ENCODE peak calls at places on chromosomes 4 and X, in eight cellular contexts. One of them, this sample, is unnamed.

GRCh38 chr4:55947912-55948725 is 626 bp upstream of the CEP135 start:
- DNase-seq in tibial nerve: no peak
- DNase-seq in H7: no peak
- DNase-seq in kidney epithelial cell: peak; percentile 65
- DNase-seq in neural progenitor cell: no peak
- DNase-seq in left ventricle myocardium inferior: no peak
- DNase-seq in MM.1S: peak; percentile 84
- DNase-seq in naive thymus-derived CD4-positive, alpha-beta T cell: peak; percentile 73
- DNase-seq in this sample: no peak

GRCh38 chr4:169210516-169211108 is 60.1 kb downstream of the SH3RF1 start:
- DNase-seq in H7: no peak
- DNase-seq in neural progenitor cell: no peak
- DNase-seq in left ventricle myocardium inferior: no peak
- DNase-seq in tibial nerve: no peak
- DNase-seq in naive thymus-derived CD4-positive, alpha-beta T cell: no peak
- DNase-seq in MM.1S: peak; percentile 21
- DNase-seq in kidney epithelial cell: no peak
- DNase-seq in this sample: no peak

GRCh38 chr4:185774815-185775684 is 36.9 kb downstream of the SORBS2 start:
- DNase-seq in kidney epithelial cell: no peak
- DNase-seq in left ventricle myocardium inferior: no peak
- DNase-seq in tibial nerve: no peak
- DNase-seq in MM.1S: no peak
- DNase-seq in naive thymus-derived CD4-positive, alpha-beta T cell: no peak
- DNase-seq in H7: no peak
- DNase-seq in neural progenitor cell: peak; percentile 26
- DNase-seq in this sample: no peak

GRCh38 chr4:168483786-168484185 is 3.5 kb upstream of the DDX60L start:
- DNase-seq in naive thymus-derived CD4-positive, alpha-beta T cell: no peak
- DNase-seq in MM.1S: no peak
- DNase-seq in neural progenitor cell: no peak
- DNase-seq in left ventricle myocardium inferior: no peak
- DNase-seq in tibial nerve: no peak
- DNase-seq in kidney epithelial cell: no peak
- DNase-seq in H7: no peak
- DNase-seq in this sample: no peak

GRCh38 chrX:68684291-68684918 is 36.9 kb downstream of the STARD8 start:
- DNase-seq in neural progenitor cell: no peak
- DNase-seq in naive thymus-derived CD4-positive, alpha-beta T cell: no peak
- DNase-seq in H7: peak; percentile 54
- DNase-seq in MM.1S: no peak
- DNase-seq in tibial nerve: peak; percentile 15
- DNase-seq in left ventricle myocardium inferior: peak; percentile 71
- DNase-seq in kidney epithelial cell: no peak
- DNase-seq in this sample: peak; percentile 73

GRCh38 chrX:119482497-119483480 is 14.5 kb downstream of the SLC25A5 start:
- DNase-seq in neural progenitor cell: peak; percentile 65
- DNase-seq in MM.1S: peak; percentile 65
- DNase-seq in tibial nerve: peak; percentile 29
- DNase-seq in H7: peak; percentile 83
- DNase-seq in kidney epithelial cell: peak; percentile 2
- DNase-seq in left ventricle myocardium inferior: peak; percentile 61
- DNase-seq in naive thymus-derived CD4-positive, alpha-beta T cell: peak; percentile 43
- DNase-seq in this sample: peak; percentile 71

GRCh38 chr4:155722816-155723499 is 35.9 kb upstream of the GUCY1B1 start:
- DNase-seq in MM.1S: no peak
- DNase-seq in kidney epithelial cell: peak; percentile 52
- DNase-seq in H7: no peak
- DNase-seq in left ventricle myocardium inferior: no peak
- DNase-seq in neural progenitor cell: no peak
- DNase-seq in tibial nerve: no peak
- DNase-seq in naive thymus-derived CD4-positive, alpha-beta T cell: no peak
- DNase-seq in this sample: no peak

GRCh38 chrX:38426785-38427184 is 74.4 kb downstream of the OTC start:
- DNase-seq in tibial nerve: no peak
- DNase-seq in MM.1S: no peak
- DNase-seq in naive thymus-derived CD4-positive, alpha-beta T cell: no peak
- DNase-seq in neural progenitor cell: no peak
- DNase-seq in kidney epithelial cell: no peak
- DNase-seq in left ventricle myocardium inferior: no peak
- DNase-seq in H7: no peak
- DNase-seq in this sample: no peak

GRCh38 chr4:150094676-150095075 is 16.4 kb downstream of the DCLK2 start:
- DNase-seq in naive thymus-derived CD4-positive, alpha-beta T cell: no peak
- DNase-seq in kidney epithelial cell: no peak
- DNase-seq in neural progenitor cell: no peak
- DNase-seq in MM.1S: no peak
- DNase-seq in H7: no peak
- DNase-seq in tibial nerve: no peak
- DNase-seq in left ventricle myocardium inferior: no peak
- DNase-seq in this sample: no peak

GRCh38 chrX:154327026-154327820 is 31.6 kb downstream of the TKTL1 start:
- DNase-seq in left ventricle myocardium inferior: no peak
- DNase-seq in MM.1S: peak; percentile 47
- DNase-seq in naive thymus-derived CD4-positive, alpha-beta T cell: peak; percentile 62
- DNase-seq in neural progenitor cell: no peak
- DNase-seq in kidney epithelial cell: no peak
- DNase-seq in H7: no peak
- DNase-seq in tibial nerve: no peak
- DNase-seq in this sample: no peak

GRCh38 chrX:137387646-137388045 is 178.3 kb upstream of the ZIC3 start:
- DNase-seq in left ventricle myocardium inferior: no peak
- DNase-seq in tibial nerve: no peak
- DNase-seq in MM.1S: no peak
- DNase-seq in neural progenitor cell: no peak
- DNase-seq in H7: no peak
- DNase-seq in naive thymus-derived CD4-positive, alpha-beta T cell: no peak
- DNase-seq in kidney epithelial cell: no peak
- DNase-seq in this sample: no peak

GRCh38 chr4:26197018-26197779 is 123.6 kb upstream of the RBPJ start:
- DNase-seq in MM.1S: no peak
- DNase-seq in left ventricle myocardium inferior: no peak
- DNase-seq in tibial nerve: no peak
- DNase-seq in neural progenitor cell: no peak
- DNase-seq in H7: no peak
- DNase-seq in naive thymus-derived CD4-positive, alpha-beta T cell: no peak
- DNase-seq in kidney epithelial cell: peak; percentile 95
- DNase-seq in this sample: no peak

GRCh38 chr4:97121493-97121892 is 1021.8 kb downstream of the STPG2 start:
- DNase-seq in neural progenitor cell: no peak
- DNase-seq in kidney epithelial cell: no peak
- DNase-seq in tibial nerve: no peak
- DNase-seq in H7: peak; percentile 2
- DNase-seq in MM.1S: no peak
- DNase-seq in naive thymus-derived CD4-positive, alpha-beta T cell: no peak
- DNase-seq in left ventricle myocardium inferior: no peak
- DNase-seq in this sample: no peak

GRCh38 chrX:50536955-50537354 is 66.3 kb upstream of the DGKK start:
- DNase-seq in left ventricle myocardium inferior: no peak
- DNase-seq in neural progenitor cell: no peak
- DNase-seq in H7: no peak
- DNase-seq in naive thymus-derived CD4-positive, alpha-beta T cell: no peak
- DNase-seq in tibial nerve: no peak
- DNase-seq in kidney epithelial cell: no peak
- DNase-seq in MM.1S: peak; percentile 12
- DNase-seq in this sample: no peak

GRCh38 chr4:164169591-164169990 is 584.3 kb upstream of the SMIM31 start:
- DNase-seq in naive thymus-derived CD4-positive, alpha-beta T cell: no peak
- DNase-seq in kidney epithelial cell: peak; percentile 21
- DNase-seq in H7: no peak
- DNase-seq in left ventricle myocardium inferior: no peak
- DNase-seq in tibial nerve: no peak
- DNase-seq in MM.1S: no peak
- DNase-seq in neural progenitor cell: no peak
- DNase-seq in this sample: no peak

GRCh38 chr4:25043548-25043947 is 12.8 kb upstream of the LGI2 start:
- DNase-seq in left ventricle myocardium inferior: no peak
- DNase-seq in neural progenitor cell: no peak
- DNase-seq in tibial nerve: no peak
- DNase-seq in H7: no peak
- DNase-seq in kidney epithelial cell: no peak
- DNase-seq in naive thymus-derived CD4-positive, alpha-beta T cell: no peak
- DNase-seq in MM.1S: no peak
- DNase-seq in this sample: no peak

GRCh38 chrX:14476169-14476568 is 53.2 kb upstream of the GLRA2 start:
- DNase-seq in naive thymus-derived CD4-positive, alpha-beta T cell: no peak
- DNase-seq in H7: no peak
- DNase-seq in tibial nerve: no peak
- DNase-seq in MM.1S: no peak
- DNase-seq in left ventricle myocardium inferior: no peak
- DNase-seq in kidney epithelial cell: no peak
- DNase-seq in neural progenitor cell: no peak
- DNase-seq in this sample: no peak

GRCh38 chr4:39375478-39375877 is 9.3 kb upstream of the RFC1 start:
- DNase-seq in tibial nerve: no peak
- DNase-seq in MM.1S: no peak
- DNase-seq in neural progenitor cell: no peak
- DNase-seq in naive thymus-derived CD4-positive, alpha-beta T cell: no peak
- DNase-seq in kidney epithelial cell: no peak
- DNase-seq in H7: no peak
- DNase-seq in left ventricle myocardium inferior: no peak
- DNase-seq in this sample: no peak

GRCh38 chrX:96704661-96705060 is 20.0 kb downstream of the DIAPH2 start:
- DNase-seq in left ventricle myocardium inferior: no peak
- DNase-seq in kidney epithelial cell: no peak
- DNase-seq in tibial nerve: no peak
- DNase-seq in naive thymus-derived CD4-positive, alpha-beta T cell: no peak
- DNase-seq in H7: no peak
- DNase-seq in MM.1S: no peak
- DNase-seq in neural progenitor cell: no peak
- DNase-seq in this sample: no peak

GRCh38 chr4:5751073-5751917 is 40.3 kb downstream of the EVC start:
- DNase-seq in naive thymus-derived CD4-positive, alpha-beta T cell: no peak
- DNase-seq in left ventricle myocardium inferior: no peak
- DNase-seq in H7: peak; percentile 66
- DNase-seq in neural progenitor cell: no peak
- DNase-seq in tibial nerve: no peak
- DNase-seq in kidney epithelial cell: peak; percentile 67
- DNase-seq in MM.1S: no peak
- DNase-seq in this sample: no peak
- H3K36me3 ChIP-seq in naive thymus-derived CD4-positive, alpha-beta T cell: no peaks in the 10 kb centered on the region
- H3K36me3 ChIP-seq in left ventricle myocardium inferior: peaks cover 44% of the 10 kb centered on the region
- H3K36me3 ChIP-seq in H7: peaks cover 5% of the 10 kb centered on the region
- H3K36me3 ChIP-seq in neural progenitor cell: no peaks in the 10 kb centered on the region
- H3K36me3 ChIP-seq in tibial nerve: no peaks in the 10 kb centered on the region
- H3K36me3 ChIP-seq in kidney epithelial cell: peaks cover 5% of the 10 kb centered on the region
- H3K36me3 ChIP-seq in MM.1S: no peaks in the 10 kb centered on the region
- H3K36me3 ChIP-seq in this sample: peaks cover 16% of the 10 kb centered on the region

DNA sequence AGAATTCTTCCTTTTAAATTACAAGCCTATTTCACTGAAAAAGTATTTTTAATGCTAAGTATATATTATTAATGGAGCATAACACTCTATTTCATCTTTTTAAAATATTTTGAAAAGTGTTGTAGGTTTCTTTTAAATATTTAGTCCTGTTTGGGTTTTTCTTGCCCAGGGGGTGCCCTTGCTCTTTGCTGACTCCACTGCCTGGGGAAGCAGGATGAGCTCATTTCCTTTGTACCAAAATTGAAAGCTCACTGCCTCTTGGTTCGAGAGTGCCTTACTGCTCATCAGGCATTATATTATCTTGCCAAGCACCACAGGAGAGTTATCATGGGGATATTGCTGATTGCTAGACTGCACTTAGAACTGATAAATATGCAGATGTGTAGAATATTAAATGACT is 819.2 kb downstream of the PCDH18 start:
- DNase-seq in left ventricle myocardium inferior: no peak
- DNase-seq in MM.1S: peak; percentile 52
- DNase-seq in neural progenitor cell: no peak
- DNase-seq in kidney epithelial cell: no peak
- DNase-seq in naive thymus-derived CD4-positive, alpha-beta T cell: no peak
- DNase-seq in H7: peak; percentile 3
- DNase-seq in tibial nerve: no peak
- DNase-seq in this sample: no peak
- H3K36me3 ChIP-seq in left ventricle myocardium inferior: no peaks in the 10 kb centered on the region
- H3K36me3 ChIP-seq in MM.1S: no peaks in the 10 kb centered on the region
- H3K36me3 ChIP-seq in neural progenitor cell: no peaks in the 10 kb centered on the region
- H3K36me3 ChIP-seq in kidney epithelial cell: no peaks in the 10 kb centered on the region
- H3K36me3 ChIP-seq in naive thymus-derived CD4-positive, alpha-beta T cell: no peaks in the 10 kb centered on the region
- H3K36me3 ChIP-seq in H7: no peaks in the 10 kb centered on the region
- H3K36me3 ChIP-seq in tibial nerve: no peaks in the 10 kb centered on the region
- H3K36me3 ChIP-seq in this sample: no peaks in the 10 kb centered on the region

GRCh38 chr4:147655639-147656038 is 28.3 kb downstream of the PRMT9 start:
- DNase-seq in neural progenitor cell: no peak
- DNase-seq in MM.1S: no peak
- DNase-seq in naive thymus-derived CD4-positive, alpha-beta T cell: no peak
- DNase-seq in H7: peak; percentile 13
- DNase-seq in left ventricle myocardium inferior: no peak
- DNase-seq in tibial nerve: no peak
- DNase-seq in kidney epithelial cell: no peak
- DNase-seq in this sample: no peak
- H3K36me3 ChIP-seq in neural progenitor cell: peaks cover 6% of the 10 kb centered on the region
- H3K36me3 ChIP-seq in MM.1S: no peaks in the 10 kb centered on the region
- H3K36me3 ChIP-seq in naive thymus-derived CD4-positive, alpha-beta T cell: peaks cover 4% of the 10 kb centered on the region
- H3K36me3 ChIP-seq in H7: no peaks in the 10 kb centered on the region
- H3K36me3 ChIP-seq in left ventricle myocardium inferior: peaks cover 60% of the 10 kb centered on the region
- H3K36me3 ChIP-seq in tibial nerve: no peaks in the 10 kb centered on the region
- H3K36me3 ChIP-seq in kidney epithelial cell: no peaks in the 10 kb centered on the region
- H3K36me3 ChIP-seq in this sample: peaks cover 82% of the 10 kb centered on the region

GRCh38 chr4:183242291-183242690 is 77.8 kb downstream of the CLDN22 start:
- DNase-seq in kidney epithelial cell: no peak
- DNase-seq in tibial nerve: no peak
- DNase-seq in left ventricle myocardium inferior: no peak
- DNase-seq in H7: no peak
- DNase-seq in MM.1S: no peak
- DNase-seq in neural progenitor cell: no peak
- DNase-seq in naive thymus-derived CD4-positive, alpha-beta T cell: no peak
- DNase-seq in this sample: no peak

GRCh38 chr4:183241322-183241640 is 78.8 kb downstream of the CLDN22 start:
- DNase-seq in MM.1S: no peak
- DNase-seq in kidney epithelial cell: no peak
- DNase-seq in tibial nerve: no peak
- DNase-seq in left ventricle myocardium inferior: no peak
- DNase-seq in naive thymus-derived CD4-positive, alpha-beta T cell: no peak
- DNase-seq in H7: no peak
- DNase-seq in neural progenitor cell: no peak
- DNase-seq in this sample: no peak

GRCh38 chr4:183240581-183241321 is 79.3 kb downstream of the CLDN22 start:
- DNase-seq in left ventricle myocardium inferior: no peak
- DNase-seq in kidney epithelial cell: no peak
- DNase-seq in H7: no peak
- DNase-seq in MM.1S: no peak
- DNase-seq in naive thymus-derived CD4-positive, alpha-beta T cell: no peak
- DNase-seq in tibial nerve: no peak
- DNase-seq in neural progenitor cell: no peak
- DNase-seq in this sample: no peak

GRCh38 chr4:183241771-183242170 is 78.3 kb downstream of the CLDN22 start:
- DNase-seq in H7: no peak
- DNase-seq in MM.1S: no peak
- DNase-seq in neural progenitor cell: no peak
- DNase-seq in left ventricle myocardium inferior: no peak
- DNase-seq in tibial nerve: no peak
- DNase-seq in naive thymus-derived CD4-positive, alpha-beta T cell: no peak
- DNase-seq in kidney epithelial cell: no peak
- DNase-seq in this sample: no peak

GRCh38 chr4:183244506-183244905 is 75.6 kb downstream of the CLDN22 start:
- DNase-seq in neural progenitor cell: no peak
- DNase-seq in naive thymus-derived CD4-positive, alpha-beta T cell: no peak
- DNase-seq in MM.1S: no peak
- DNase-seq in tibial nerve: no peak
- DNase-seq in H7: no peak
- DNase-seq in kidney epithelial cell: no peak
- DNase-seq in left ventricle myocardium inferior: no peak
- DNase-seq in this sample: no peak
- H3K36me3 ChIP-seq in neural progenitor cell: peaks cover 9% of the 10 kb centered on the region
- H3K36me3 ChIP-seq in naive thymus-derived CD4-positive, alpha-beta T cell: no peaks in the 10 kb centered on the region
- H3K36me3 ChIP-seq in MM.1S: no peaks in the 10 kb centered on the region
- H3K36me3 ChIP-seq in tibial nerve: no peaks in the 10 kb centered on the region
- H3K36me3 ChIP-seq in H7: peaks cover 10% of the 10 kb centered on the region
- H3K36me3 ChIP-seq in kidney epithelial cell: no peaks in the 10 kb centered on the region
- H3K36me3 ChIP-seq in left ventricle myocardium inferior: peaks cover 15% of the 10 kb centered on the region
- H3K36me3 ChIP-seq in this sample: no peaks in the 10 kb centered on the region

This sample was measured in heart right ventricle.